ENCODE peak calls at places on chromosome 20, in nine cellular contexts. G is GM23338; L is endodermal cell; M is cardiac fibroblast; K is CD4-positive, alpha-beta T cell; O is stimulated activated CD8-positive, alpha-beta memory T cell treated with anti-CD3 and anti-CD28 coated beads, Interleukin-15, amount 100 ng/mL, for 24 hours; S is DMS53; V is PC-3; A is ureter. Q is an unnamed sample.

GRCh38 chr20:24389686-24390085 is 79.7 kb upstream of the SYNDIG1 start:
- DNase-seq in G (no peak), L (no peak), M (no peak), K (peak), O (no peak), S (no peak), V (no peak), A (no peak), Q (no peak)

GRCh38 chr20:37775200-37775599 is 81.4 kb downstream of the CTNNBL1 start:
- DNase-seq in G (no peak), L (no peak), M (no peak), K (no peak), O (no peak), S (no peak), V (no peak), A (no peak), Q (no peak)

GRCh38 chr20:16694176-16694575 is 35.6 kb upstream of the SNRPB2 start:
- DNase-seq in G (no peak), L (no peak), M (no peak), K (no peak), O (no peak), S (no peak), V (no peak), A (no peak), Q (no peak)

GRCh38 chr20:25863536-25864325 is 167.1 kb upstream of the ZNF337 start:
- DNase-seq in G (peak), L (peak), M (peak), K (no peak), O (no peak), S (no peak), V (peak), A (peak), Q (no peak)

GRCh38 chr20:40494238-40494637 is 194.8 kb downstream of the MAFB start:
- DNase-seq in G (no peak), L (no peak), M (no peak), K (no peak), O (no peak), S (no peak), V (no peak), A (no peak), Q (no peak)

GRCh38 chr20:48784273-48784641 is 43.5 kb downstream of the PREX1 start:
- DNase-seq in G (no peak), L (no peak), M (no peak), K (no peak), O (no peak), S (no peak), V (no peak), A (no peak), Q (no peak)

GRCh38 chr20:40639132-40639531 is 49.9 kb downstream of the MAFB start:
- DNase-seq in G (no peak), L (no peak), M (no peak), K (no peak), O (no peak), S (no peak), V (no peak), A (no peak), Q (no peak)

GRCh38 chr20:57843941-57844625 is 134.3 kb upstream of the PMEPA1 start:
- DNase-seq in G (no peak), L (peak), M (no peak), K (no peak), O (no peak), S (no peak), V (no peak), A (no peak), Q (no peak)

GRCh38 chr20:59790388-59790787 is 143.0 kb downstream of the SYCP2 start:
- DNase-seq in G (no peak), L (no peak), M (no peak), K (no peak), O (no peak), S (no peak), V (peak), A (no peak), Q (no peak)

GRCh38 chr20:34143951-34144350 is 31.9 kb upstream of the EIF2S2 start:
- DNase-seq in G (no peak), L (no peak), M (peak), K (no peak), O (no peak), S (peak), V (no peak), A (no peak), Q (no peak)

GRCh38 chr20:50560867-50561266 is 50.7 kb downstream of the PTPN1 start:
- DNase-seq in G (no peak), L (no peak), M (no peak), K (no peak), O (no peak), S (no peak), V (no peak), A (no peak), Q (no peak)

GRCh38 chr20:19348582-19348981 is 136.1 kb downstream of the SLC24A3 start:
- DNase-seq in G (no peak), L (no peak), M (no peak), K (no peak), O (no peak), S (peak), V (no peak), A (no peak), Q (no peak)

GRCh38 chr20:62843656-62844055 is 18.0 kb downstream of the TCFL5 start:
- DNase-seq in G (no peak), L (no peak), M (no peak), K (no peak), O (no peak), S (no peak), V (peak), A (no peak), Q (no peak)

GRCh38 chr20:59805786-59806577 is 127.5 kb downstream of the SYCP2 start:
- DNase-seq in G (no peak), L (peak), M (no peak), K (no peak), O (no peak), S (no peak), V (no peak), A (peak), Q (no peak)

GRCh38 chr20:57322476-57322875 is 7.1 kb upstream of the SPO11 start:
- DNase-seq in G (no peak), L (peak), M (no peak), K (no peak), O (no peak), S (no peak), V (no peak), A (no peak), Q (no peak)

GRCh38 chr20:46681032-46681854 is 8.0 kb downstream of the TP53RK start:
- DNase-seq in G (peak), L (peak), M (peak), K (peak), O (peak), S (peak), V (peak), A (peak), Q (peak)

GRCh38 chr20:39036851-39037250 is 74.7 kb downstream of the DHX35 start:
- DNase-seq in G (no peak), L (no peak), M (no peak), K (no peak), O (no peak), S (no peak), V (no peak), A (no peak), Q (no peak)

GRCh38 chr20:49685161-49685601 is 28.5 kb downstream of the B4GALT5 start:
- DNase-seq in G (no peak), L (no peak), M (no peak), K (no peak), O (no peak), S (no peak), V (no peak), A (no peak), Q (peak)

GRCh38 chr20:2742934-2743559 is 50.5 kb downstream of the EBF4 start:
- DNase-seq in G (peak), L (peak), M (peak), K (peak), O (peak), S (peak), V (peak), A (no peak), Q (peak)

GRCh38 chr20:63037669-63038268 is 31.0 kb upstream of the BHLHE23 start:
- DNase-seq in G (peak), L (no peak), M (no peak), K (no peak), O (no peak), S (no peak), V (no peak), A (no peak), Q (no peak)

GRCh38 chr20:62580733-62581132 is 61.6 kb upstream of the SLCO4A1 start:
- DNase-seq in G (no peak), L (no peak), M (no peak), K (no peak), O (no peak), S (no peak), V (no peak), A (no peak), Q (no peak)

GRCh38 chr20:10171864-10172751 is 46.5 kb upstream of the SNAP25 start:
- DNase-seq in G (peak), L (peak), M (peak), K (no peak), O (no peak), S (peak), V (peak), A (peak), Q (no peak)

GRCh38 chr20:20780127-20780822 is 67.8 kb upstream of the RALGAPA2 start:
- DNase-seq in G (peak), L (peak), M (peak), K (no peak), O (no peak), S (peak), V (peak), A (peak), Q (peak)

GRCh38 chr20:23046431-23046830 is 3.0 kb downstream of the THBD start:
- DNase-seq in G (no peak), L (no peak), M (no peak), K (no peak), O (no peak), S (no peak), V (peak), A (no peak), Q (no peak)

Q was measured in fibroblast of the aortic adventitia.